ENCODE peak calls at places on chromosomes 7 and 10, in seven cellular contexts. A, T, L, Z, C, Y and D are unnamed samples.

GRCh38 chr7:27182861-27183681 is 2.0 kb downstream of the HOXA11 start:
- DNase-seq in A (no peak), T (no peak), L (no peak), Z (peak; percentile 75), C (no peak), Y (no peak), D (no peak)

GRCh38 chr7:23471090-23471859 is 984 bp upstream of the IGF2BP3 start:
- DNase-seq in A (peak; percentile 82), T (no peak), L (peak; percentile 92), Z (peak; percentile 97), C (no peak), Y (peak; percentile 37), D (no peak)

GRCh38 chr7:130639391-130639790 is 29.2 kb downstream of the COPG2 start:
- DNase-seq in A (no peak), T (no peak), L (no peak), Z (no peak), C (no peak), Y (no peak), D (no peak)

GRCh38 chr7:2474813-2475677 is 1.2 kb downstream of the GRIFIN start:
- DNase-seq in A (no peak), T (peak; percentile 15), L (peak; percentile 8), Z (no peak), C (no peak), Y (no peak), D (no peak)

GRCh38 chr7:108415821-108416536 is 40.3 kb downstream of the NRCAM start:
- DNase-seq in A (peak; percentile 74), T (no peak), L (no peak), Z (no peak), C (no peak), Y (peak; percentile 40), D (no peak)

GRCh38 chr10:79104264-79104954 is 35.6 kb downstream of the ZMIZ1 start:
- DNase-seq in A (peak; percentile 72), T (no peak), L (no peak), Z (no peak), C (no peak), Y (no peak), D (no peak)

GRCh38 chr10:75508814-75509306 is 77.4 kb downstream of the LRMDA start:
- DNase-seq in A (peak; percentile 36), T (no peak), L (peak; percentile 26), Z (no peak), C (no peak), Y (no peak), D (no peak)

GRCh38 chr10:33703897-33704825 is 369.7 kb upstream of the NRP1 start:
- DNase-seq in A (peak; percentile 40), T (no peak), L (no peak), Z (no peak), C (no peak), Y (no peak), D (no peak)

GRCh38 chr7:80183900-80184685 is 49.5 kb downstream of the GNAI1 start:
- DNase-seq in A (no peak), T (no peak), L (no peak), Z (no peak), C (no peak), Y (no peak), D (no peak)

GRCh38 chr10:80596391-80597257 is 58.9 kb downstream of the SH2D4B start:
- DNase-seq in A (peak; percentile 69), T (no peak), L (peak; percentile 44), Z (peak; percentile 85), C (peak; percentile 25), Y (peak; percentile 34), D (peak; percentile 38)

GRCh38 chr7:309586-310228 is 19.7 kb downstream of the FOXL3 start:
- DNase-seq in A (no peak), T (no peak), L (no peak), Z (no peak), C (no peak), Y (no peak), D (no peak)

GRCh38 chr10:36888925-36889573 is 236.3 kb upstream of the ANKRD30A start:
- DNase-seq in A (peak; percentile 7), T (no peak), L (peak; percentile 59), Z (peak; percentile 74), C (peak; percentile 13), Y (no peak), D (peak; percentile 14)

GRCh38 chr7:116843373-116843772 is 19.0 kb upstream of the CAPZA2 start:
- DNase-seq in A (no peak), T (no peak), L (no peak), Z (no peak), C (no peak), Y (no peak), D (no peak)

GRCh38 chr10:100341953-100342626 is 4.9 kb upstream of the SCD start:
- DNase-seq in A (peak; percentile 76), T (peak; percentile 58), L (peak; percentile 84), Z (peak; percentile 83), C (no peak), Y (peak; percentile 31), D (peak; percentile 30)

GRCh38 chr7:111763221-111763791 is 201.0 kb upstream of the IMMP2L start:
- DNase-seq in A (peak; percentile 78), T (no peak), L (peak; percentile 75), Z (peak; percentile 82), C (peak; percentile 18), Y (no peak), D (no peak)

GRCh38 chr7:74725840-74726239 is 48.0 kb upstream of the NCF1 start:
- DNase-seq in A (no peak), T (no peak), L (no peak), Z (no peak), C (no peak), Y (no peak), D (no peak)

GRCh38 chr10:97024181-97025073 is 161.3 kb downstream of the SLIT1 start:
- DNase-seq in A (peak; percentile 66), T (no peak), L (peak; percentile 56), Z (no peak), C (no peak), Y (no peak), D (no peak)

GRCh38 chr7:28036748-28037147 is 143.8 kb downstream of the JAZF1 start:
- DNase-seq in A (no peak), T (no peak), L (no peak), Z (no peak), C (no peak), Y (no peak), D (no peak)

DNA sequence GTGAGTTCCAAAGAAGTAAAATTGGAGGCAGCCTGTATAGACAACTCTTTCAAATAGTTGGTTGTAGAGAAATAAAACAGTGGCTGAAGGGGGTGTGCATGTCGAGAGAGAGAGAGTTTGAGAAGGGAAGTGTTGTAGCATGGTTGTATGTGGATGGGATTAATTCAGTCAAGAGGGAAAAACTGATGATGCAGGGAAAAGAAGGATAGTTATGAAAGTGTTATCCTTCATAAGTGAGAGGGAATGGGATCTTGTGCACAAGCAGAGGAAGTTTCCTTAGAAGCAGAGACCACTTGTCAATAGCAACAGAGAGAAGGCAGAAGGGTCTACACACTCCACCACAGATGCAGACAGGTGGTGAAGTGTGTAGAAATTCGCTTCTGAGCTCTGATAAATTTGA is 30.0 kb upstream of the BPGM start:
- DNase-seq in A (no peak), T (no peak), L (no peak), Z (no peak), C (no peak), Y (no peak), D (no peak)
- H3K4me1 ChIP-seq in A (no peaks in the 10 kb centered on the region), T (no peaks in the 10 kb centered on the region), L (no peaks in the 10 kb centered on the region), Z (no peaks in the 10 kb centered on the region), C (no peaks in the 10 kb centered on the region), Y (no peaks in the 10 kb centered on the region), D (no peaks in the 10 kb centered on the region)

GRCh38 chr10:43117777-43118583 is 20.3 kb upstream of the CSGALNACT2 start:
- DNase-seq in A (no peak), T (no peak), L (no peak), Z (no peak), C (no peak), Y (no peak), D (no peak)

GRCh38 chr10:43117031-43117776 is 21.0 kb upstream of the CSGALNACT2 start:
- DNase-seq in A (no peak), T (no peak), L (no peak), Z (no peak), C (no peak), Y (no peak), D (no peak)

GRCh38 chr10:43115881-43116595 is 22.2 kb upstream of the CSGALNACT2 start:
- DNase-seq in A (no peak), T (no peak), L (no peak), Z (no peak), C (no peak), Y (no peak), D (no peak)

GRCh38 chr10:43114743-43115611 is 23.3 kb upstream of the CSGALNACT2 start:
- DNase-seq in A (peak; percentile 13), T (no peak), L (no peak), Z (no peak), C (no peak), Y (no peak), D (no peak)

DNA sequence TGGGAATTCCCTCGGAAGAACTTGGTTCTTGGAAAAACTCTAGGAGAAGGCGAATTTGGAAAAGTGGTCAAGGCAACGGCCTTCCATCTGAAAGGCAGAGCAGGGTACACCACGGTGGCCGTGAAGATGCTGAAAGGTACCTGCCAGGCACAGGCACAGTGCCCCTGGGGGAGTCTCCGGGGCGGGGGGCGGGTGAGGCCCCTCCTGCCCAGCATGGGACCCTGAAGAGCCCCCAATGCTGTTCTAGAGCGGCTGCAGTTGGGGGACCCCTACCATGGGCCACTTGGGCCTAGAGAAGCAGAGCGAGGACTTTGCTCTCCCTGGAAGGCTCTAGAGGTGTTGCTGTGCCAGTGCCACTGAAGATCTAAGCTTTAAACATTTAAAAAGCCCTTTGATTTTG is 21.6 kb upstream of the CSGALNACT2 start:
- DNase-seq in A (no peak), T (no peak), L (no peak), Z (no peak), C (no peak), Y (no peak), D (no peak)
- H3K4me1 ChIP-seq in A (no peaks in the 10 kb centered on the region), T (peaks cover 19% of the 10 kb centered on the region), L (no peaks in the 10 kb centered on the region), Z (no peaks in the 10 kb centered on the region), C (no peaks in the 10 kb centered on the region), Y (peaks cover 17% of the 10 kb centered on the region), D (peaks cover 15% of the 10 kb centered on the region)

DNA sequence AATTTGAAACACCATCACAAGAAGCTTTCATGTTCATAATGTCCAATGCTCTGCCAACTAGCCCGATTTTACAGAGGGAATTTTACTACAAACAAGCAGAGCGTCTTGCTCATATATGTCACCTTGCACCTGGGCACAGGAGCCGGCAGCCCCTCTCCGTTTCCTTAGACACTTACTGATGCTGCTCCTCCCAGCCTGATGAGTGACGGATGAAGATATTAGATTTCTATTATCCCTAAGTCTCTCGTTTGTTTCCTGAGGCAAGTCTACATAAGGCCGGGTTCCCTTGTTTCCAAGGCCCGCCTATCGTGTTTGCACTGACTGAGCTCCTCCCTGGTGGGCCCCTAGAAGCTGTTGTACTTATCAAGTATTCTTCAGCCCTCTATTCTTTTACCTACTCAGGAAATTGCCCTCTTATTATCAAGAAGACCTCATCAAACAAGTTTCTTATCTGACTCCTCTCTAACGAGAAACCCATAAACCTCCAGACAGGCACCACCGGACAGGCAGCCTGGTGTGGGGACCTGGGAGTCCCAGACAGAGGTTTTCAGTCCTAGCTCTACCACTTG is 18.5 kb downstream of the SH3PXD2A start:
- DNase-seq in A (no peak), T (no peak), L (peak; percentile 65), Z (no peak), C (no peak), Y (no peak), D (no peak)
- H3K4me1 ChIP-seq in A (peaks cover 87% of the 10 kb centered on the region), T (no peaks in the 10 kb centered on the region), L (peaks cover 70% of the 10 kb centered on the region), Z (peaks cover 49% of the 10 kb centered on the region), C (peaks cover 12% of the 10 kb centered on the region), Y (no peaks in the 10 kb centered on the region), D (no peaks in the 10 kb centered on the region)

DNA sequence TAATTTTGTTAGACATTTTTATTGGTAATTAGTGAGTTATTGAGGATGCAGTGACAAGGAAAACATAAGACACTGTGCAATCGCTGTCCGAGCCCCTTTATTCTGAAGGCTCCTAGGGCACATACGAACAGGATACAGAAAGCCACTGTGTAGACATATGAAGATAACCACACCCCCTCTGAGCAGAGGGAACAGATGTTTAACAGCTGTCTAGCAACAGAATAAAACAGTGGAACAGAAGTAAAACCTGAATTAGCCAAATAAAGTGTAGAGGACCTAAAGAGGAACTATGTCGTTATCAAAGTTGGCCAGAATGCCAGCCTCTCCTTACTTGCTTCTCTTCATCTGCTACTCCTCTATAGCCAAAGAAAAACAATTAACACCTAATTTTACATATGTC is 43.6 kb downstream of the CYTH3 start:
- DNase-seq in A (peak; percentile 82), T (no peak), L (peak; percentile 45), Z (no peak), C (no peak), Y (no peak), D (no peak)
- H3K4me1 ChIP-seq in A (peaks cover 24% of the 10 kb centered on the region), T (peaks cover 9% of the 10 kb centered on the region), L (peaks cover 27% of the 10 kb centered on the region), Z (peaks cover 15% of the 10 kb centered on the region), C (peaks cover 12% of the 10 kb centered on the region), Y (peaks cover 19% of the 10 kb centered on the region), D (peaks cover 20% of the 10 kb centered on the region)